ENCODE peak calls at places on chromosomes 5 and 9, in seven cellular contexts. V is astrocyte, U is fibroblast of the aortic adventitia, W is choroid plexus epithelial cell, Y is progenitor cell of endocrine pancreas, K is body of pancreas, Q is A673. L is an unnamed sample.

GRCh38 chr5:135309391-135310327 is 89.4 kb downstream of the MACROH2A1 start:
- DNase-seq in Q (no peak), V (no peak), K (no peak), Y (no peak), U (no peak), W (no peak), L (no peak)

GRCh38 chr9:126482361-126483044 is 131.2 kb upstream of the LMX1B start:
- DNase-seq in V (peak), Q (no peak), K (no peak), W (peak), Y (no peak), U (peak), L (no peak)

GRCh38 chr9:17402309-17402708 is 176.6 kb upstream of the SH3GL2 start:
- DNase-seq in V (peak), Q (peak), W (peak), K (no peak), U (peak), Y (no peak), L (no peak)

GRCh38 chr9:93652604-93653592 is 76.5 kb downstream of the PHF2 start:
- DNase-seq in Y (no peak), K (peak), U (no peak), Q (no peak), W (no peak), V (no peak), L (no peak)

GRCh38 chr5:116930628-116931027 is 356.0 kb upstream of the SEMA6A start:
- DNase-seq in K (no peak), Y (no peak), U (no peak), V (no peak), W (no peak), Q (no peak), L (no peak)

GRCh38 chr5:140549237-140550144 is 2.0 kb downstream of the EIF4EBP3 start:
- DNase-seq in V (no peak), W (peak), U (peak), K (peak), Q (peak), Y (no peak), L (no peak)

GRCh38 chr5:3324421-3325101 is 271.1 kb upstream of the IRX1 start:
- DNase-seq in K (no peak), W (no peak), V (no peak), Q (no peak), Y (no peak), U (no peak), L (no peak)

GRCh38 chr5:142717582-142718215 is 31.8 kb upstream of the FGF1 start:
- DNase-seq in W (peak), K (peak), Q (peak), U (peak), V (peak), Y (no peak), L (no peak)

GRCh38 chr9:104927216-104927911 is 591 bp downstream of the ABCA1 start:
- DNase-seq in W (peak), U (peak), Q (peak), Y (peak), K (peak), V (peak), L (no peak)

GRCh38 chr9:85276743-85277142 is 465.0 kb downstream of the AGTPBP1 start:
- DNase-seq in K (no peak), Q (no peak), Y (no peak), U (peak), V (no peak), W (no peak), L (no peak)

GRCh38 chr5:4804619-4805211 is 335.4 kb upstream of the ADAMTS16 start:
- DNase-seq in V (no peak), K (no peak), W (no peak), U (no peak), Y (no peak), Q (no peak), L (no peak)

GRCh38 chr9:5416962-5417361 is 20.8 kb downstream of the PLGRKT start:
- DNase-seq in W (no peak), Y (no peak), V (no peak), K (no peak), U (no peak), Q (no peak), L (no peak)
- TF ChIP-seq CTCF in W (no peak), Y (no peak), V (no peak), K (no peak), U (no peak), Q (no peak), L (no peak)

DNA sequence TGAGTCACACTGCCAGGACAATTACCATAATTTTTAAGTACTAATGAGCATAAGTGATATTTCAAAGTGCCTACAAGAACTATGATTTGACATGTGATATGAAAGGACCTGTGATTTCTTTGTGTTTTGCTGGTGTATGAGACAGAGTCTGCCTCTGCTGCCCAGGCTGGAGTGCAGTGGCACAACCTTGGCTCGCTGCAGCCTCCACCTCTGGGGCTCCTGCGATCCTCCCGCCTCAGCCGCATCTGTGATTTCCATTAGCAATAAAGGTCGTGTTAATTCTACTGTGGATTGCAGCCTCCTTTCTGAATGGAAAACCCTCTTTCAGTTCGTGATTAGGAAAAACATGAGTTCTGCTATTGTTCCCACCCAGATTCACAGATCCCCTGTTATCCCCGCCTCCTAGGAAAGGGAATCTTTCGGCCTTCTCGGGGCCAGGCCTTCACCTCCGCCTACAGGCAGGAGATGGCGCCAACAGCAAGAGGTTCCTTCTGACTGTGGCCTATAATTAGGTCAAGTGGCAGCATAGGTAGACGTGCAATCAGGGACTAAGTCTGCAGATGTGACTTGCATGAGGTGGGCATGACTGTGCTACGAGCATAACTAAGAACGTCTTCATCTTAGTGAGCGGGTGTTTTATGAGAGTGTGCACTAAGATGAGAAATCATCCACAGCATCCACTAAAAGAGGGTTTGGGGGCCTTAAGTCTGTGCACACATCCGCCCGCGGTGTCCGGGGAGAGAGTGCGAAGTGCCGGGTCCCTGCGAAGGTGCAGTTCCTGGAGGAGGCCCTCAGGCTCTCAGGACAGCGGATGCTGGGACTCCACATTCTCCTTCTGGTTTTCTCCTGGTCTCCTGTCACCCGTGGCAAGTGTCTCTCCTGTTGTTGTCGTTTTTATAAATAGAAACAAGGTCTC is 23.1 kb downstream of the TRIM7 start:
- DNase-seq in Q (peak), U (peak), Y (peak), V (peak), W (peak), K (peak), L (no peak)
- TF ChIP-seq CTCF in Q (peak), U (peak), Y (peak), V (peak), W (peak), K (peak), L (no peak)

DNA sequence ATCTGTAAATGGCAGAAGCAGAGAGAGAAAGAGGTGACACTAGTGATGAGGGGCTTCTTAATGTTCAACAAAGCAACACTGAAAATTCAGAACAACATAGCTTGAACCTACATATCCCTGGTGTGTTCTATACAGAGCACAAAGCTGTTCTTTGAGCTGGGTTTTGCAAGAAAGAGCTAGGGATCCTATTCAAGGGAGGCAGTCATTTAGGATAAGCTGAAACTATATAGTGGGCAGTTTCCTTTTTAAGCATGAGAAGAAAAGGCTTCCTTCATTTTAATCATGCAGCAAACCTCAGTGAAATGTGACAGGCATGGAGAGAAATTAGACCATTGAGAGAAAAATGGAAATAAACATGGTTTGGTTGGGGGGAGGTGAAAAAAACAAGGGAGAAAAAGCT is 45.6 kb upstream of the RAI14 start:
- DNase-seq in W (no peak), U (no peak), K (no peak), Y (no peak), V (no peak), Q (no peak), L (no peak)
- TF ChIP-seq CTCF in W (no peak), U (no peak), K (no peak), Y (no peak), V (no peak), Q (no peak), L (no peak)

GRCh38 chr5:154524181-154524580 is 46.2 kb upstream of the HAND1 start:
- DNase-seq in K (no peak), V (no peak), W (no peak), U (no peak), Q (no peak), Y (no peak), L (no peak)

GRCh38 chr5:154528005-154528594 is 50.1 kb upstream of the HAND1 start:
- DNase-seq in K (no peak), Y (no peak), W (no peak), Q (no peak), U (no peak), V (no peak), L (no peak)

GRCh38 chr5:154524846-154525245 is 46.8 kb upstream of the HAND1 start:
- DNase-seq in V (no peak), Q (no peak), K (no peak), Y (no peak), W (no peak), U (no peak), L (no peak)

GRCh38 chr5:154529282-154529681 is 51.3 kb upstream of the HAND1 start:
- DNase-seq in W (no peak), U (no peak), K (no peak), V (no peak), Q (no peak), Y (no peak), L (no peak)

GRCh38 chr5:154526231-154527226 is 48.5 kb upstream of the HAND1 start:
- DNase-seq in Q (no peak), W (no peak), V (no peak), U (no peak), Y (no peak), K (no peak), L (no peak)
- TF ChIP-seq CTCF in Q (no peak), W (no peak), V (no peak), U (no peak), Y (no peak), K (no peak), L (no peak)

DNA sequence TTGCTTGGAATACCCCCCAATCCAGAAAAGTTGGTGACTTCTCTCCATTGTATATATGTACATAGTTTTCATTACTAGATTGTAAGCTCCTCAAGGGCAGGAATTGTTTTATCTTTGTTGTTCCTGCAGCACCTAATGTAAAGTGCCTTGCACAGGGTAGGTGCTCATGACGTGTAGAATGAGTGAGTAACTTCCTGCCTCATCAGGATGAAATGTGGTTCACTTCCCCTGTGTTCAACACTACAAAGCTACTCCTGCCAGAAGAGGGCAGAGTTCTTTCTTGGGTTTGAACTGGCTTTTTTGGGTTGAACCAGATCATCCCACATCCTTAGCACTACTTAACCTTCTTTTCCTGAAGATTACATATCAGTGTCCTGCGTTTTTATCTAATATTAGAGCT is 23.9 kb downstream of the GTF3C4 start:
- DNase-seq in V (no peak), K (no peak), Q (no peak), W (peak), U (no peak), Y (no peak), L (no peak)
- TF ChIP-seq CTCF in V (no peak), K (no peak), Q (peak), W (peak), U (no peak), Y (peak), L (no peak)

DNA sequence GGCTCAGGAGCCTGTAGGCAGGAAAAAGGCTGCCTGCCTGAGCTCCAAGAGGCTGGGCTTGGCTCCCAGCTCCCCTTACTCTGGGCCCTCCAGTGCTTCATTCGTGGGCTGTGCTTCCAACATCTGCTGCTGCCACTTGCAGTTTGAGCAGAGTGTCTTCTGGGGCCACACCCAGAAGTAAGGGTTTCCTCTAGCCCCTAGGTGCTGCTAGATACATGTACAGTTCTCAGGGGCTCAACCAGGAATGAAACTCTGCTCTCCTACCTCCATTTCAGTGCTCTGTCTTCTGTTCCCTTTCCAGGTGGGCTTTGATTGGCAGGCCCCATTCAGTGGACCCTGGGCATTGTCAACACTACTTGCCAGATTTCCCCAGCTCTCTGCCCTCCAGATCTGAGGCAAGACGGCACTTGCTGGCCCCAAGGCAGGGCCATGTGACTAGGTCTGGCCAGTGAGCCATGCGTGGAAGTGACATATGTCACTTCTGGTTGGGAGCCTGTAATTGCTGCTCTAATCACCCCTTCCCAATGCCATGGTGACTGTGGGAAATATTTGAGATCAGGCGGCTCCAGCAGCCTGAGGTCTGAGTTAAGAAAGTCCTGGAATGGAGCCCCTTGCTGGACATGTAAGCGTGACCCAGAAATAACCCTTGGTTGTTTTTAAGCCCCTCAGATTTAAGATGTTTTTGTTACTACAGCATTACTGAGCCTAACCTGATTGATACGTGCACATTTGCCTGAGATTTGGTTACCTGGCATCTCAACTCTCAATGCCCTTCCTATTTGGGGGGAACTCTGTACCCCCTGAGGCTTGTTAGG is 9.4 kb upstream of the BOD1 start:
- DNase-seq in Y (no peak), V (no peak), U (no peak), W (peak), Q (no peak), K (no peak), L (no peak)
- TF ChIP-seq CTCF in Y (no peak), V (no peak), U (peak), W (peak), Q (no peak), K (no peak), L (no peak)

GRCh38 chr9:135993840-135994776 is 32.9 kb upstream of the UBAC1 start:
- DNase-seq in W (no peak), Y (no peak), Q (no peak), U (no peak), V (no peak), K (no peak), L (no peak)

GRCh38 chr9:135990468-135991429 is 29.6 kb upstream of the UBAC1 start:
- DNase-seq in W (peak), U (peak), Y (no peak), V (peak), Q (peak), K (peak), L (no peak)

GRCh38 chr9:135991771-135992170 is 30.6 kb upstream of the UBAC1 start:
- DNase-seq in W (no peak), K (no peak), V (no peak), Y (no peak), U (no peak), Q (no peak), L (no peak)

GRCh38 chr9:135993409-135993742 is 32.2 kb upstream of the UBAC1 start:
- DNase-seq in W (no peak), U (no peak), Y (no peak), K (no peak), Q (no peak), V (no peak), L (no peak)

DNA sequence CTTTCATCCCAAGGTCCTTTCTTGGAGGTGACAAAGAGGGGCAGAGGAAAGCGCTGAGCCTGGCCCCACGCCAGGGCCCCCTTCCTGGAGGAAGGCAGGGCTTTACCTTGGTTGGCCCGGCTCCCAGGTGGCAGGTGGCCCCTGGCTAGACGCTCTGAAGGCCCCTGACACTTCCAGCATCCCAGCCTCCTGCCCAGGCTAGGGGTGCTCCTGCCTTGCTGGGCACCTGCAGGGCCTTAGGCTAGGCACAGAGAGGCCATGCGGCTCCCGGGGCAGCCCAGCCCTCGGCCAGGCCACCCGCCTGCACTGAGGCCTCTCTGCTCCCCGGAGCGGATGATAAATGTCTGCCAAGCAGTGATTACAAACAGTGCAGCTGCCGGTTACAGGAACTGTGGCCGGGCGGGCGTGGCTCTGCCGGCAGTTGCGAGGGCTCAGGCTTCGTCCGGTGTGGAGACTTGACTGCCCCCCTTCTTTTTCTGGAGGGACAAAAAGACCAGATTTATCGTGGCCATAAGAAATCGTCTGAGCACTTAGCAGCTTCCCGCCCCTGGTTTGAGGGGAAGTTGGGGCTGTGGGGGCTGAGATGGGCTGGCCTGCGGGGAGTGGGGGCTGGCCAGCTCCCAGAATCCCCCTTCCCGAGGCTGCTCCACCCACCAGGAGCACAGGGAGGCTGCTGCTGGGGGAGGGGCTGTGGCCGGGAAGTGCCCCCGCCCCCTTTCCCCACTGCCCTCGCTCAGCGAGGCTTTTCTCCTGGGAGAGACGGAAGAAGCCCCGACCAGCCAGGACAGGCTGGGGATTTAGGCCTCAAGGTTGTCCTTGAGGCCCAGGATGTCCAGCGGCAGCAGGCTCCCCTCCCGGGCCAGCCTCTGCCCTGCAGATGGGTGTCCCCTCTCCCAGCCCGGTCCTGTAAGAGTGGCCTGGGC is 31.6 kb upstream of the UBAC1 start:
- DNase-seq in U (peak), K (peak), Q (peak), V (peak), Y (peak), W (peak), L (peak)
- TF ChIP-seq CTCF in U (no peak), K (no peak), Q (no peak), V (no peak), Y (no peak), W (no peak), L (no peak)

DNA sequence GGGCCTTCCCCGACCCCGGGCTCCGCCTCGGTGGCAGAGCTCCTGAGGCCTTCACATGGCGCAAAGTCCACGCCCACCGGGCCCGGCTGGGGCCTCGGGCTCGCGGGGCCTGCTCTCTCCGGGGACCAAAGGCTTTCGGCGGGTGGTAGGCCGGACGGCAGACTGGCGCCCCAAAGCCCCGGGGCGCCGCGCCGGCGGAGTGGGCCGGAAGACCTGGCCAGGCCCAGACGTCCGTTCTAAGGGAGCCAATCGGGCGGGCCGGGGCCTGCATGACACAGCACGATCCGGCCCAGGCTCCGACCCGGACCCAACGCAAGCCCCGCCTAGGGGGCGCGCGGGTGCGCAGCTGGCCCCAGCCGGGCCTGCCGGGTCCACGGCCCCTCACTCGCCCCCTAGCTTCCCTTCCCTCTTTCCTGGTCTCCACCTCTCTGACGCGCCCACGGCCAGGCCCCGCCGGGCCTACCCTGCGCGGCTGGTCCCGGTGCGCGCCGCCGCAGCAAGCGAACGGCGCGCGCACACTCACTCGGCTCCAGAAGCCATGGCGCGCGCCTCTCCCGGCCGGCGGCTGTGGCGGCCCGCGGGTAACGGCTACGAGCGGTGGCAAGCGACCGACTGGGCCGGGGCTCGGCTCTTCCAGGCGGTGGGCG is 488 bp downstream of the VCP start:
- DNase-seq in Y (peak), U (peak), V (peak), W (peak), Q (peak), K (peak), L (peak)
- TF ChIP-seq CTCF in Y (peak), U (peak), V (no peak), W (peak), Q (peak), K (peak), L (no peak)